ENCODE peak calls at places on chromosomes 6 and 20, in five cellular contexts. U is H9, L is neuronal stem cell, N is IMR-90, I is mesenchymal stem cell. O is an unnamed sample.

GRCh38 chr6:137076277-137077068 is 31.7 kb upstream of the IL20RA start:
- DNase-seq in N (peak; percentile 50), L (peak; percentile 11), I (peak; percentile 62), U (peak; percentile 89), O (peak; percentile 92)

GRCh38 chr6:38012573-38012972 is 193.0 kb downstream of the ZFAND3 start:
- DNase-seq in L (no peak), I (peak; percentile 65), U (no peak), N (peak; percentile 67), O (peak; percentile 54)

GRCh38 chr20:39103305-39103704 is 141.2 kb downstream of the DHX35 start:
- DNase-seq in N (no peak), U (no peak), I (no peak), L (no peak), O (no peak)

GRCh38 chr20:14896569-14896968 is 559.2 kb upstream of the FLRT3 start:
- DNase-seq in U (no peak), L (no peak), I (no peak), N (no peak), O (no peak)

GRCh38 chr6:167937948-167938911 is 59.2 kb upstream of the KIF25 start:
- DNase-seq in N (no peak), L (no peak), U (peak; percentile 43), I (no peak), O (peak; percentile 92)

GRCh38 chr6:36136551-36136950 is 6.2 kb downstream of the MAPK13 start:
- DNase-seq in U (no peak), N (no peak), I (no peak), L (no peak), O (no peak)

GRCh38 chr6:38220069-38220723 is 400.7 kb downstream of the ZFAND3 start:
- DNase-seq in L (no peak), I (no peak), U (no peak), N (no peak), O (no peak)

GRCh38 chr6:39834278-39834677 is 42.1 kb downstream of the DAAM2 start:
- DNase-seq in U (no peak), I (no peak), N (no peak), L (no peak), O (no peak)

GRCh38 chr20:4670439-4670838 is 51.3 kb upstream of the PRND start:
- DNase-seq in I (no peak), U (no peak), N (no peak), L (no peak), O (no peak)

GRCh38 chr20:58018590-58018989 is 209.9 kb downstream of the ANKRD60 start:
- DNase-seq in L (no peak), N (no peak), I (no peak), U (peak; percentile 12), O (no peak)

GRCh38 chr6:7292856-7293255 is 20.1 kb downstream of the SSR1 start:
- DNase-seq in U (no peak), I (no peak), N (no peak), L (no peak), O (no peak)

GRCh38 chr20:20568604-20569205 is 143.7 kb downstream of the RALGAPA2 start:
- DNase-seq in L (peak; percentile 35), I (peak; percentile 47), U (no peak), N (peak; percentile 58), O (peak; percentile 35)

GRCh38 chr6:127939442-127940066 is 38.7 kb upstream of the THEMIS start:
- DNase-seq in U (no peak), L (no peak), N (no peak), I (peak; percentile 16), O (peak; percentile 6)

DNA sequence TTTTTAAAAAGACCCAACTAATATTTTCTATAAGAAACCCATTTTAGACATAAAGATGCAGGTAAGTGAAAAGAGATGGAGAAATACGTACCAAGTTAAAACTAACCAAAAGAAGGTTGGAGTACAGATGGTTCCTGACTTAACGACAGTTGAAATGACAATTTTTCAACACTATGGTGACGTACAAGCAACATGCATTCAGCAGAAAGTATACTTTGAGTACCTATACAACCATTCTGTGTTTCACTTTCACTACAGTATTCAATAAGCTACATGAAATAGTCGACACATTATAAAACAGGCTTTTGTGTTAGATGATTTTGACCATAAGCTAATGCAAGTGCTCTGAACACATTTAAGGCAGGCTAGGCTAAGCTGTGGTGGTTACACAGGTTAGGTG is 228.9 kb downstream of the RNGTT start:
- DNase-seq in N (no peak), I (no peak), U (no peak), L (no peak), O (no peak)
- H2BK120ac ChIP-seq in N (no peak overlapping the region), I (no peak overlapping the region), U (no peak overlapping the region), L (no peak overlapping the region), O (no peak overlapping the region)

DNA sequence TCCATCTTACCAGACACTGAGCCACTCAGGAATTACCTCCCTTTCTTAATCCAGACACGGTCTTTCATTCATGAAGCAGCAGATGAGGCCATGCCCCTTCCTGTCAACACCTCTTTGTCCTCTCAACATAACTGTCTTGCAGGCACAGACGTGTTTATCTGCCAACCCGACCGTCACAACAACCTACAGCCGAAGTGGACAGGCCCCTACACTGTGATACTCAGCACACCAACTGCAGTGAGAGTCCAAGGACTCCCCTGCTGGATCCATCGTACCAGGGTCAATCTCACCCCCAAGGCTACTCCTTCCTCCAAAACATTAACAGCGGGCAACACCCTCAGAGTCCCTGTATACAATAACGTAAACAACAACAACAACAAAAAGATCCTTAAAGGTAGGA is 30.6 kb upstream of the ULBP3 start:
- DNase-seq in U (no peak), L (no peak), N (no peak), I (no peak), O (no peak)
- H3K23ac ChIP-seq in U (no peak overlapping the region), L (no peak overlapping the region), N (no peak overlapping the region), I (no peak overlapping the region), O (no peak overlapping the region)

GRCh38 chr6:52360028-52360427 is 1.9 kb upstream of the PAQR8 start:
- DNase-seq in N (no peak), I (peak; percentile 46), L (no peak), U (no peak), O (no peak)

GRCh38 chr6:52360601-52361346 is 1.2 kb upstream of the PAQR8 start:
- DNase-seq in N (no peak), U (no peak), L (no peak), I (peak; percentile 50), O (no peak)

GRCh38 chr6:52361347-52361944 is 505 bp upstream of the PAQR8 start:
- DNase-seq in U (no peak), N (peak; percentile 4), L (no peak), I (peak; percentile 70), O (peak; percentile 7)

GRCh38 chr6:52361945-52362442 is at the start of gene PAQR8:
- DNase-seq in I (peak; percentile 61), U (peak; percentile 45), N (peak; percentile 51), L (peak; percentile 56), O (peak; percentile 37)

DNA sequence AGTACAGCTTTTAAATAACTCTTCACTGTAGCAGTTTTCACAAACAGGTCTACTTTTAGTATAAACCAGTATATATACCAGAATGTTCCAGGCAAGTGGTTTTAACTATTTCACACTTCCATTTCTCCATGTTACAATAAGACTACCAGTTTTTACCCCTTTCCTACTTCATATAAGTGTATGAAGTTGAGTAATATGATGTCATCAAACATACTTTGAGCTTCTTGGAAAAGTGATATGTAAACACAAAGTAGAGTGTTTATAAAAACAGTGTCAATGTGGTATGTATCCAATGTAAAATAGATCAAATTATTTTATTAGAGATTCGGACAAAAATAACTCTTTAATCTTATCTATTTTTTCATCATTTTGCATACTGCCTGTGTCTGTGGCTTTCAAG is 2.5 kb upstream of the PAQR8 start:
- DNase-seq in N (peak; percentile 50), U (no peak), L (no peak), I (peak; percentile 43), O (no peak)
- H2BK120ac ChIP-seq in N (no peak overlapping the region), U (no peak overlapping the region), L (no peak overlapping the region), I (no peak overlapping the region), O (no peak overlapping the region)

GRCh38 chr6:15280023-15280422 is 34.2 kb downstream of the JARID2 start:
- DNase-seq in L (no peak), N (peak; percentile 62), U (no peak), I (no peak), O (no peak)

GRCh38 chr6:15280961-15281360 is 35.1 kb downstream of the JARID2 start:
- DNase-seq in I (no peak), U (no peak), N (no peak), L (no peak), O (no peak)

GRCh38 chr6:15276036-15276435 is 30.2 kb downstream of the JARID2 start:
- DNase-seq in L (no peak), I (no peak), U (no peak), N (no peak), O (no peak)

GRCh38 chr6:15282334-15282733 is 36.5 kb downstream of the JARID2 start:
- DNase-seq in I (no peak), N (no peak), U (no peak), L (no peak), O (no peak)

DNA sequence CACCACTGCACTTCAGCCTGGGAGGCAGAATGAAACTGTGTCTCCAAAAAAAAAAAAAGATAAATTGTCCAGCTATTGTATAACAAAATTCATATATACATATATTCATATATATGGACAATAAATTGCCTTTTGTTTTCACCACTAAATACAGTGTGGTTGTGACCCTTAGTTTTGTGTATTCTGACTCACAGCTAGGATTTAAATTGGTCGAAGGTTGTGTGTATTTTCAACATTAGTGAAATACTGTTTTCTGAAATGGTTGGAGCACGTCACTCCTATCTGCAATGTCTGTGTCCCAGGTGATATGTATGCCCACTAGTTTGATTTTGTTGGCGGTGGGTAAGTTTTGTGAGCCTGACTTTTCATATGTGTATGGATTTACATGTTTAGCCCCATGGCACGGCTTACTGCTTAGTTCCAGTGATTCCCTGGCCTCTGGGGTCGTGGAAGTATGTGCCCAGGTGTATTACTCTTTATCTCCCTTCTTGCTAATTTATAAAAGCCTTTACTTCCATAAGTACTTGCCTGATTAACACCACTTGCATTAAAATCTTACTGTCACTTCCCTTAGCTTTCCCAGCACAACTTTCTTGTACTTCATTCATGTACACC is 33.3 kb downstream of the JARID2 start:
- DNase-seq in I (no peak), L (no peak), N (no peak), U (no peak), O (no peak)
- H3K23ac ChIP-seq in I (no peak overlapping the region), L (no peak overlapping the region), N (no peak overlapping the region), U (no peak overlapping the region), O (no peak overlapping the region)

DNA sequence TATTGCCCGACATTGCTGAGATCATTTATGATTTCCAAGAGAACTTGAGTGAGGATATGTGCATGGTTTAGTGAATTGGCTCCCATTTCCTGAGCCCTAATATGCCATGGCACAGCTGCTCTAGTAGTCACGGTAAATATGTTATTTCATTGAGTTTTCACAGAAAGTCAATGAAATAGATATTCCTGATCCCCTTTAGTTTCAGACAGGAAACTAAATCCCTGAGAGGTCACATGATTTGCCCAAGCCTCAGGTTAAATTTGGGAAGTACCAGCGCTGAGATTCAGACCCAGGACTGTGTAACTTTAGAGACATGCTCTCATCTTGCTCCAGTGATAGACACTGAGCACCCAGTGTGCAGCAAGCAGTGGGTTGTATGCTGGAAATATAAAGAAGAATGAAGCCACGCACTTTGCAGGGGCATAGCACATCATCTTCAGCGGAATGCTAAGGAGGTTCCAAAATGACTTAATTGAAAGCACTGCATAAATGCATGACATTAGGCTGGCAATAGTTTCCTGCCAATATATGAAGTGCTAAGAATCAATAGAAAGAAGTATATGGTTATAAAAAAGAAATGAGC is 70.6 kb downstream of the FARS2 start:
- DNase-seq in L (no peak), I (no peak), U (no peak), N (no peak), O (no peak)
- H2BK120ac ChIP-seq in L (no peak overlapping the region), I (no peak overlapping the region), U (no peak overlapping the region), N (no peak overlapping the region), O (no peak overlapping the region)